ENCODE peak calls at places on chromosome 18, in nine cellular contexts. U, K, G, Q, R, D, V, O and S are unnamed samples.

GRCh38 chr18:23114911-23115310 is 20.4 kb upstream of the CABLES1 start:
- ATAC-seq in R (no peak), O (no peak), V (no peak), K (no peak), D (no peak), Q (no peak), U (no peak), G (no peak), S (no peak)

GRCh38 chr18:10140928-10141327 is 227.1 kb downstream of the VAPA start:
- ATAC-seq in K (no peak), Q (peak; percentile 26), R (no peak), D (no peak), G (no peak), V (no peak), U (no peak), O (no peak), S (no peak)

GRCh38 chr18:69495338-69495737 is 94.7 kb downstream of the DOK6 start:
- ATAC-seq in K (no peak), O (no peak), R (no peak), U (no peak), D (peak; percentile 42), V (no peak), Q (no peak), G (no peak), S (no peak)

GRCh38 chr18:73842795-73843394 is 304.7 kb downstream of the FBXO15 start:
- ATAC-seq in R (no peak), V (no peak), Q (peak; percentile 84), O (peak; percentile 54), G (no peak), D (no peak), U (peak; percentile 53), K (no peak), S (peak; percentile 37)

GRCh38 chr18:42920621-42921020 is 194.9 kb downstream of the RIT2 start:
- ATAC-seq in U (no peak), V (no peak), O (no peak), D (no peak), R (no peak), G (no peak), K (no peak), Q (no peak), S (no peak)

GRCh38 chr18:58262581-58262980 is 218.6 kb downstream of the NEDD4L start:
- ATAC-seq in G (peak; percentile 29), R (no peak), Q (peak; percentile 25), U (no peak), O (no peak), V (no peak), D (no peak), K (no peak), S (no peak)

GRCh38 chr18:32378705-32379104 is 92.0 kb downstream of the GAREM1 start:
- ATAC-seq in O (no peak), G (peak; percentile 77), D (no peak), V (no peak), U (no peak), Q (no peak), K (no peak), R (no peak), S (no peak)

GRCh38 chr18:77645170-77645872 is 395.7 kb downstream of the GALR1 start:
- ATAC-seq in G (peak; percentile 56), O (no peak), V (peak; percentile 82), D (no peak), R (no peak), K (peak; percentile 85), U (peak; percentile 92), Q (no peak), S (no peak)

GRCh38 chr18:31371970-31372369 is 4.6 kb upstream of the DSG4 start:
- ATAC-seq in V (no peak), D (no peak), G (no peak), K (no peak), Q (no peak), O (no peak), U (no peak), R (no peak), S (no peak)

GRCh38 chr18:74506405-74507119 is 10.4 kb downstream of the CNDP2 start:
- ATAC-seq in U (no peak), K (no peak), R (no peak), D (no peak), O (no peak), Q (no peak), G (no peak), V (no peak), S (no peak)

GRCh38 chr18:57087985-57088384 is 58.9 kb upstream of the BOD1L2 start:
- ATAC-seq in U (no peak), R (no peak), G (no peak), K (no peak), D (no peak), Q (no peak), V (no peak), O (no peak), S (no peak)

GRCh38 chr18:72720116-72720515 is 147.7 kb downstream of the NETO1 start:
- ATAC-seq in K (no peak), O (no peak), Q (no peak), D (no peak), V (no peak), U (no peak), G (no peak), R (no peak), S (no peak)

GRCh38 chr18:57772387-57772799 is 30.7 kb downstream of the ATP8B1 start:
- ATAC-seq in G (no peak), R (no peak), O (no peak), V (no peak), K (no peak), D (no peak), Q (no peak), U (no peak), S (no peak)

GRCh38 chr18:73279499-73279898 is 411.7 kb upstream of the NETO1 start:
- ATAC-seq in V (no peak), K (no peak), O (no peak), R (no peak), Q (no peak), U (no peak), G (peak; percentile 98), D (no peak), S (no peak)

GRCh38 chr18:24792164-24792563 is 331.7 kb downstream of the HRH4 start:
- ATAC-seq in G (no peak), D (no peak), V (no peak), R (no peak), U (no peak), K (no peak), O (no peak), Q (no peak), S (no peak)

GRCh38 chr18:50791599-50792438 is 28.0 kb downstream of the MRO start:
- ATAC-seq in D (no peak), V (no peak), K (no peak), R (no peak), O (no peak), G (no peak), Q (no peak), U (no peak), S (no peak)

GRCh38 chr18:33749831-33750230 is 171.8 kb downstream of the ASXL3 start:
- ATAC-seq in G (no peak), R (no peak), Q (no peak), U (no peak), D (no peak), V (no peak), O (no peak), K (no peak), S (no peak)

GRCh38 chr18:45654677-45655076 is 39.4 kb downstream of the SLC14A2 start:
- ATAC-seq in D (peak; percentile 70), O (no peak), V (no peak), G (no peak), R (peak; percentile 71), K (no peak), Q (no peak), U (no peak), S (peak; percentile 71)